ENCODE peak calls at places on chromosome 7, in seven cellular contexts. Q is head of caudate nucleus, N is RCC 7860, W is fibroblast of the conjunctiva, U is posterior vena cava, R is A549, A is amygdala. M is an unnamed sample.
A peak's percentile ranks its signal among the peaks of the same experiment; 100 is the strongest.

GRCh38 chr7:18494821-18495408 is 634 bp upstream of the HDAC9 start:
- DNase-seq in Q (peak; percentile 37), N (no peak), W (no peak), U (no peak), R (no peak), A (no peak), M (no peak)

GRCh38 chr7:47484923-47485639 is 96.8 kb downstream of the TNS3 start:
- DNase-seq in Q (no peak), N (no peak), W (no peak), U (no peak), R (no peak), A (no peak), M (no peak)

GRCh38 chr7:135441791-135442190 is 68.1 kb downstream of the CNOT4 start:
- DNase-seq in Q (no peak), N (peak; percentile 33), W (no peak), U (no peak), R (peak; percentile 52), A (no peak), M (peak; percentile 5)

GRCh38 chr7:50637725-50638643 is 72.8 kb upstream of the DDC start:
- DNase-seq in Q (no peak), N (no peak), W (peak; percentile 8), U (no peak), R (no peak), A (no peak), M (no peak)

GRCh38 chr7:122546496-122546895 is 152.4 kb downstream of the RNF133 start:
- DNase-seq in Q (no peak), N (no peak), W (no peak), U (no peak), R (no peak), A (no peak), M (no peak)

GRCh38 chr7:50449881-50450690 is at the start of gene FIGNL1:
- DNase-seq in Q (peak; percentile 92), N (peak; percentile 71), W (peak; percentile 51), U (peak; percentile 92), R (peak; percentile 82), A (peak; percentile 32), M (peak; percentile 15)

GRCh38 chr7:98165827-98166667 is 45.2 kb upstream of the BHLHA15 start:
- DNase-seq in Q (peak; percentile 82), N (no peak), W (no peak), U (no peak), R (peak; percentile 46), A (no peak), M (no peak)

GRCh38 chr7:51545131-51545530 is 228.5 kb upstream of the COBL start:
- DNase-seq in Q (no peak), N (no peak), W (no peak), U (no peak), R (no peak), A (no peak), M (no peak)

GRCh38 chr7:37376386-37376785 is 72.3 kb downstream of the ELMO1 start:
- DNase-seq in Q (no peak), N (no peak), W (no peak), U (no peak), R (peak; percentile 6), A (no peak), M (no peak)

GRCh38 chr7:14377646-14378266 is 388.3 kb upstream of the ETV1 start:
- DNase-seq in Q (no peak), N (no peak), W (no peak), U (no peak), R (no peak), A (no peak), M (no peak)

GRCh38 chr7:69898189-69898588 is 299.9 kb downstream of the AUTS2 start:
- DNase-seq in Q (no peak), N (no peak), W (no peak), U (no peak), R (no peak), A (no peak), M (no peak)

GRCh38 chr7:149126662-149127321 is 668 bp upstream of the ZNF425 start:
- DNase-seq in Q (peak; percentile 52), N (peak; percentile 35), W (no peak), U (peak; percentile 85), R (peak; percentile 62), A (peak; percentile 79), M (no peak)

GRCh38 chr7:11507929-11508328 is 324.1 kb downstream of the THSD7A start:
- DNase-seq in Q (no peak), N (no peak), W (no peak), U (no peak), R (no peak), A (no peak), M (no peak)

M was measured in HFF-Myc.